ENCODE peak calls at places on chromosomes 3 and 15, in nine cellular contexts. C is left ventricle myocardium inferior; G is erythroblast; B is kidney glomerular epithelial cell; D is non-pigmented ciliary epithelial cell; W is activated T-helper 2 cell treated with anti-CD3 and anti-CD28 coated beads, Interferon-gamma antibody, Interleukin-2, Interleukin-4, amounts not matched to agents 10 μg/mL and 5 μg/mL and 100 μg/mL, durations not matched to agents 14 hours and 24 hours and 36 hours; E is NCI-H1417; T is retina; M is activated naive CD4-positive, alpha-beta T cell treated with anti-CD3 and anti-CD28 coated beads, Interleukin-2, amount 10 ng/mL, durations not matched to agents 7 days and 5 days. Z is an unnamed sample.

GRCh38 chr3:106342386-106342785 is 473.6 kb upstream of the CBLB start:
- DNase-seq in C (no peak), G (no peak), B (no peak), D (no peak), W (no peak), E (no peak), T (no peak), M (no peak), Z (no peak)

GRCh38 chr3:111998661-111999641 is at the start of gene TAGLN3:
- DNase-seq in C (no peak), G (no peak), B (peak; percentile 62), D (no peak), W (no peak), E (peak; percentile 76), T (peak; percentile 95), M (no peak), Z (no peak)

GRCh38 chr3:30401971-30402370 is 204.4 kb upstream of the TGFBR2 start:
- DNase-seq in C (no peak), G (no peak), B (no peak), D (no peak), W (no peak), E (no peak), T (no peak), M (no peak), Z (peak; percentile 13)

GRCh38 chr3:131174752-131175151 is 148.1 kb downstream of the NEK11 start:
- DNase-seq in C (no peak), G (no peak), B (no peak), D (no peak), W (peak; percentile 21), E (no peak), T (no peak), M (peak; percentile 45), Z (no peak)

GRCh38 chr3:123008808-123009207 is 18.8 kb downstream of the SEMA5B start:
- DNase-seq in C (no peak), G (no peak), B (no peak), D (no peak), W (no peak), E (no peak), T (no peak), M (no peak), Z (no peak)

GRCh38 chr3:63967675-63968611 is 55.4 kb downstream of the PSMD6 start:
- DNase-seq in C (peak; percentile 30), G (peak; percentile 77), B (peak; percentile 19), D (no peak), W (peak; percentile 33), E (no peak), T (peak; percentile 66), M (peak; percentile 56), Z (no peak)

GRCh38 chr3:97981886-97982285 is 9.7 kb upstream of the RIOX2 start:
- DNase-seq in C (no peak), G (no peak), B (peak; percentile 29), D (no peak), W (no peak), E (no peak), T (no peak), M (no peak), Z (no peak)

GRCh38 chr3:190596341-190597285 is 82.7 kb downstream of the IL1RAP start:
- DNase-seq in C (no peak), G (no peak), B (no peak), D (no peak), W (no peak), E (no peak), T (peak; percentile 17), M (no peak), Z (no peak)

GRCh38 chr15:68097029-68097428 is 42.9 kb downstream of the PIAS1 start:
- DNase-seq in C (no peak), G (peak; percentile 30), B (no peak), D (no peak), W (no peak), E (no peak), T (no peak), M (no peak), Z (no peak)

GRCh38 chr3:178343433-178344038 is 192.7 kb upstream of the KCNMB2 start:
- DNase-seq in C (no peak), G (no peak), B (no peak), D (no peak), W (no peak), E (no peak), T (no peak), M (no peak), Z (no peak)